ENCODE peak calls at places on chromosomes 6 and 20, in eight cellular contexts. N is upper lobe of right lung; K is H1; Q is substantia nigra; B is prostate gland; E is neural progenitor cell; J is CD8-positive, alpha-beta T cell; A is H9. X is an unnamed sample.

GRCh38 chr6:160154471-160154870 is 32.9 kb downstream of the SLC22A1 start:
- DNase-seq in Q (no peak), J (no peak), K (no peak), A (no peak), E (no peak), B (no peak), N (no peak), X (no peak)

GRCh38 chr20:47754946-47755652 is 30.2 kb downstream of the SULF2 start:
- DNase-seq in Q (no peak), B (no peak), N (no peak), J (no peak), A (no peak), K (no peak), E (no peak), X (no peak)

GRCh38 chr6:134787261-134787871 is 162.5 kb downstream of the ALDH8A1 start:
- DNase-seq in B (no peak), K (no peak), A (no peak), E (no peak), N (no peak), J (no peak), Q (no peak), X (no peak)

GRCh38 chr6:169921853-169922779 is 170.7 kb downstream of the ERMARD start:
- DNase-seq in B (no peak), J (peak; percentile 27), K (no peak), N (no peak), A (no peak), Q (no peak), E (peak; percentile 56), X (no peak)

GRCh38 chr20:21139881-21140566 is 14.1 kb downstream of the KIZ start:
- DNase-seq in A (no peak), J (no peak), N (no peak), E (no peak), K (no peak), Q (no peak), B (no peak), X (no peak)

GRCh38 chr20:33624399-33624798 is 37.7 kb upstream of the C20orf144 start:
- DNase-seq in Q (no peak), E (no peak), A (no peak), J (no peak), B (no peak), N (no peak), K (no peak), X (no peak)

GRCh38 chr6:40353967-40354452 is 233.2 kb downstream of the LRFN2 start:
- DNase-seq in E (no peak), K (no peak), A (no peak), B (no peak), J (no peak), Q (no peak), N (no peak), X (no peak)

GRCh38 chr6:46130665-46131064 is 876 bp downstream of the ENPP4 start:
- DNase-seq in Q (no peak), K (no peak), E (no peak), B (no peak), A (no peak), J (no peak), N (no peak), X (no peak)

GRCh38 chr6:12865782-12866181 is 149.2 kb downstream of the PHACTR1 start:
- DNase-seq in A (no peak), B (no peak), N (no peak), E (no peak), Q (no peak), K (no peak), J (no peak), X (no peak)

DNA sequence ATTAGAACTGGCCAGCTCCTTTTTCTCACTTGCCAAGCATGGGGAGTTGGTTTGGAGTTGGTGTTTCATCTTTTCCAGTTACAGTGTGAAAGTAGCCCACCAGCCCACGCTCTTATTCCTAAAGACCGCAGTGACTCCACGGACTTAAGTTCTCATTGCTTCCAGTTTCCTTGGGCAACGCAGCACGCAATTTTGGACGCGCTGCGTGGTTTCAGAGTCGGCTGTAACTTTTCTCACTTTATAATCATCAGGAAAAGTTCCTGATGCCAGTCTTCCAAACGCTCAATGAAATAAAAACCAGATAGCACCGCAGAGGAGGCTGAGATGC is 377 bp upstream of the PEX7 start:
- DNase-seq in N (no peak), B (peak; percentile 7), A (peak; percentile 30), Q (peak; percentile 45), J (no peak), K (no peak), E (peak; percentile 7), X (no peak)
- H3K27ac ChIP-seq in N (peak overlapping the region; percentile 93), B (peak overlapping the region; percentile 91), A (no peak overlapping the region), Q (peak overlapping the region; percentile 77), J (peak overlapping the region; percentile 82), K (peak overlapping the region; percentile 84), E (no peak overlapping the region), X (peak overlapping the region; percentile 87)

GRCh38 chr6:44057931-44058616 is 69.2 kb downstream of the MRPL14 start:
- DNase-seq in K (no peak), Q (no peak), N (no peak), B (no peak), E (no peak), J (no peak), A (no peak), X (no peak)
- H3K27ac ChIP-seq in K (no peak overlapping the region), Q (no peak overlapping the region), N (peak overlapping the region; percentile 87), B (peak overlapping the region; percentile 17), E (no peak overlapping the region), J (no peak overlapping the region), A (no peak overlapping the region), X (no peak overlapping the region)

GRCh38 chr6:77455271-77455670 is 8.0 kb downstream of the HTR1B start:
- DNase-seq in B (no peak), E (no peak), Q (no peak), K (no peak), N (no peak), A (no peak), J (no peak), X (no peak)
- H3K27ac ChIP-seq in B (no peak overlapping the region), E (no peak overlapping the region), Q (no peak overlapping the region), K (no peak overlapping the region), N (no peak overlapping the region), A (no peak overlapping the region), J (no peak overlapping the region), X (no peak overlapping the region)

GRCh38 chr6:39279539-39279938 is 34.7 kb downstream of the KCNK17 start:
- DNase-seq in B (no peak), Q (no peak), A (no peak), N (peak; percentile 57), E (no peak), J (no peak), K (no peak), X (no peak)

GRCh38 chr6:39281312-39281980 is 32.8 kb downstream of the KCNK17 start:
- DNase-seq in Q (no peak), E (no peak), N (peak; percentile 36), A (no peak), B (no peak), J (no peak), K (no peak), X (no peak)

GRCh38 chr6:39276379-39276995 is 37.7 kb downstream of the KCNK17 start:
- DNase-seq in E (no peak), Q (no peak), J (no peak), K (no peak), N (no peak), B (no peak), A (no peak), X (no peak)

GRCh38 chr6:39274903-39275302 is 39.3 kb downstream of the KCNK17 start:
- DNase-seq in B (no peak), J (no peak), E (no peak), Q (no peak), K (no peak), A (no peak), N (no peak), X (no peak)

GRCh38 chr6:39280247-39280731 is 33.9 kb downstream of the KCNK17 start:
- DNase-seq in J (no peak), N (peak; percentile 47), E (no peak), K (no peak), B (no peak), Q (no peak), A (no peak), X (no peak)
- H3K27ac ChIP-seq in J (no peak overlapping the region), N (no peak overlapping the region), E (no peak overlapping the region), K (no peak overlapping the region), B (no peak overlapping the region), Q (no peak overlapping the region), A (no peak overlapping the region), X (peak overlapping the region; percentile 21)

X was measured in suprapubic skin.